ENCODE peak calls at places on chromosomes 12 and 14, in nine cellular contexts. G is stimulated activated CD4-positive, alpha-beta T cell treated with anti-CD3 and anti-CD28 coated beads, Interleukin-4, amount 100 ng/mL, for 4 hours; U is M059J; Y is GDM1; E is renal cortical epithelial cell; D is DMS53; B is heart right ventricle; P is A549; I is RPMI7951. O is an unnamed sample.

GRCh38 chr14:100620437-100621100 is 33.4 kb upstream of the BEGAIN start:
- DNase-seq in G (no peak), U (no peak), Y (no peak), E (no peak), D (no peak), B (no peak), P (no peak), I (no peak), O (no peak)

GRCh38 chr12:31732926-31733548 is 4.2 kb upstream of the AMN1 start:
- DNase-seq in G (no peak), U (peak; percentile 96), Y (no peak), E (peak; percentile 98), D (peak; percentile 94), B (no peak), P (peak; percentile 82), I (peak; percentile 88), O (no peak)

GRCh38 chr12:124750787-124751471 is 112.7 kb downstream of the SCARB1 start:
- DNase-seq in G (no peak), U (no peak), Y (no peak), E (no peak), D (no peak), B (no peak), P (no peak), I (no peak), O (no peak)

GRCh38 chr12:115802767-115803166 is 474.7 kb downstream of the MED13L start:
- DNase-seq in G (no peak), U (no peak), Y (no peak), E (no peak), D (no peak), B (no peak), P (no peak), I (no peak), O (no peak)

GRCh38 chr12:59055204-59055839 is 135.0 kb upstream of the LRIG3 start:
- DNase-seq in G (no peak), U (peak; percentile 84), Y (no peak), E (peak; percentile 97), D (peak; percentile 96), B (no peak), P (peak; percentile 63), I (peak; percentile 52), O (no peak)

GRCh38 chr12:46432325-46432724 is 59.8 kb upstream of the SLC38A2 start:
- DNase-seq in G (no peak), U (no peak), Y (no peak), E (no peak), D (no peak), B (no peak), P (no peak), I (no peak), O (no peak)

GRCh38 chr12:8773456-8773855 is 49.0 kb upstream of the A2ML1 start:
- DNase-seq in G (no peak), U (no peak), Y (no peak), E (no peak), D (no peak), B (peak; percentile 50), P (no peak), I (no peak), O (no peak)

GRCh38 chr12:27052176-27052575 is 29.8 kb downstream of the MED21 start:
- DNase-seq in G (no peak), U (no peak), Y (no peak), E (peak; percentile 11), D (peak; percentile 42), B (no peak), P (no peak), I (no peak), O (no peak)

GRCh38 chr12:3437986-3438385 is 53.0 kb upstream of the PRMT8 start:
- DNase-seq in G (no peak), U (no peak), Y (no peak), E (no peak), D (no peak), B (no peak), P (no peak), I (no peak), O (no peak)

GRCh38 chr12:48285751-48286650 is 64.7 kb downstream of the ZNF641 start:
- DNase-seq in G (no peak), U (no peak), Y (no peak), E (no peak), D (peak; percentile 80), B (no peak), P (no peak), I (no peak), O (no peak)

GRCh38 chr12:7486512-7486911 is 17.1 kb downstream of the CD163 start:
- DNase-seq in G (no peak), U (no peak), Y (no peak), E (no peak), D (no peak), B (no peak), P (no peak), I (no peak), O (no peak)

GRCh38 chr14:93759781-93760307 is 28.4 kb downstream of the PRIMA1 start:
- DNase-seq in G (no peak), U (peak; percentile 6), Y (no peak), E (no peak), D (no peak), B (peak; percentile 77), P (no peak), I (no peak), O (peak; percentile 67)

GRCh38 chr12:22672951-22673350 is 48.0 kb downstream of the ETNK1 start:
- DNase-seq in G (no peak), U (peak; percentile 71), Y (no peak), E (peak; percentile 37), D (no peak), B (no peak), P (no peak), I (peak; percentile 60), O (no peak)

GRCh38 chr14:41662780-41663477 is 56.3 kb downstream of the LRFN5 start:
- DNase-seq in G (no peak), U (no peak), Y (no peak), E (no peak), D (no peak), B (no peak), P (no peak), I (no peak), O (no peak)

GRCh38 chr12:54725233-54725843 is 77.2 kb upstream of the DCD start:
- DNase-seq in G (no peak), U (peak; percentile 15), Y (no peak), E (peak; percentile 25), D (peak; percentile 67), B (no peak), P (peak; percentile 38), I (peak; percentile 16), O (no peak)

GRCh38 chr12:93130371-93131049 is 201.4 kb upstream of the EEA1 start:
- DNase-seq in G (no peak), U (no peak), Y (no peak), E (no peak), D (no peak), B (no peak), P (no peak), I (no peak), O (no peak)

GRCh38 chr12:53798575-53798974 is 46.8 kb upstream of the CISTR start:
- DNase-seq in G (no peak), U (peak; percentile 36), Y (no peak), E (peak; percentile 54), D (peak; percentile 46), B (no peak), P (peak; percentile 19), I (peak; percentile 10), O (no peak)

GRCh38 chr14:103019827-103020226 is 37.5 kb downstream of the CDC42BPB start:
- DNase-seq in G (no peak), U (no peak), Y (no peak), E (no peak), D (no peak), B (no peak), P (no peak), I (no peak), O (no peak)

GRCh38 chr12:28145211-28145610 is 45.0 kb upstream of the CCDC91 start:
- DNase-seq in G (no peak), U (no peak), Y (no peak), E (no peak), D (no peak), B (no peak), P (no peak), I (no peak), O (no peak)

O was measured in right atrium auricular region.